ENCODE peak calls at places on chromosome X, in six cellular contexts. D is HCT116, W is HepG2, M is H1, L is K562, C is GM12878. Q is an unnamed sample. For H3K9me3, the result is how much of the 10 kb centered on the place peaks cover.

GRCh38 chrX:103101280-103102042 is 8.5 kb upstream of the NXF3 start:
- DNase-seq in D (no peak), L (peak), W (peak), M (no peak), C (no peak), Q (peak)

GRCh38 chrX:63434665-63435064 is 83.5 kb upstream of the SPIN4 start:
- DNase-seq in C (no peak), W (no peak), M (no peak), L (peak), D (peak), Q (peak)

GRCh38 chrX:53494427-53494826 is 60.3 kb upstream of the HSD17B10 start:
- DNase-seq in C (no peak), W (no peak), M (no peak), D (no peak), L (no peak), Q (peak)

GRCh38 chrX:9530848-9531274 is 66.0 kb downstream of the TBL1X start:
- DNase-seq in D (no peak), C (no peak), W (peak), L (peak), M (peak), Q (peak)

GRCh38 chrX:10045327-10046000 is 78.3 kb downstream of the CLDN34 start:
- DNase-seq in D (no peak), C (no peak), W (no peak), L (no peak), M (no peak), Q (no peak)

GRCh38 chrX:72621619-72622485 is 49.2 kb upstream of the HDAC8 start:
- DNase-seq in D (peak), L (no peak), W (no peak), C (peak), M (no peak), Q (no peak)

GRCh38 chrX:151762802-151763201 is 28.3 kb downstream of the CNGA2 start:
- DNase-seq in W (no peak), L (no peak), D (no peak), C (no peak), M (no peak), Q (no peak)

GRCh38 chrX:109826954-109827708 is 94.1 kb upstream of the ACSL4 start:
- DNase-seq in M (no peak), D (no peak), C (no peak), W (peak), L (no peak), Q (peak)

GRCh38 chrX:20317873-20318272 is 51.2 kb upstream of the RPS6KA3 start:
- DNase-seq in L (no peak), C (no peak), D (no peak), W (no peak), M (no peak), Q (no peak)

GRCh38 chrX:7146703-7147430 is 645 bp upstream of the STS start:
- DNase-seq in M (no peak), L (peak), C (no peak), D (no peak), W (no peak), Q (no peak)
- TF ChIP-seq ZNF274 in M (no peak), L (no peak), C (no peak), D (no peak), W (no peak), Q (no peak)

DNA sequence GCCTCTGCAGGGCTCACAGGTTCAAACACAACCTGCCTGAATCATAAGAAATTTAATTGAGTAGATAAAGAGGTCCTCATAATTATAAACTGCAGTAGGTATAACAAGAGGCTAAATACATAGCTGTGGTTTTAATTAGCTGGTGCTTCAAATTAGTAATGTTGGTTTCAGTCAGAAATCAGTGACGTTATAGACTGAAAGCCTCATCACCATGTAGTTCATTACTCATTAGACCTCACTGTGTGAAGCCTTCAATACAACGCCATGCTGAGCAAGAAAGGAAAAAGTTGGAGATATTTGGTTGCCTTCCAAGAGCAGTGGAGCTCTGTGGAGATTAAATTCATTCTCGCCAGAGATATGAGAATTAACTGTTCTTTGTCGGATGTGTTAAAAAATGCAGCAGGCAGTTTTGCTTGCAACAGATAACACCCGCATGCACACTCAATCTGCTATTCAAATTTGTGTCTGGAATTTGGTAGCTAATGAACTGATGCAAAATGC is 148.8 kb downstream of the AFF2 start:
- DNase-seq in W (no peak), M (no peak), D (no peak), L (no peak), C (no peak), Q (no peak)
- H3K9me3 ChIP-seq in W (under half), M (under half), D (under half), L (under half), C (under half), Q (under half)

GRCh38 chrX:6021316-6022091 is 207.2 kb downstream of the NLGN4X start:
- DNase-seq in C (no peak), L (no peak), M (no peak), W (peak), D (no peak), Q (peak)
- TF ChIP-seq ZNF274 in C (no peak), L (no peak), M (no peak), W (no peak), D (no peak), Q (no peak)

GRCh38 chrX:39298821-39299220 is 497.6 kb downstream of the MID1IP1 start:
- DNase-seq in C (no peak), L (no peak), D (no peak), W (no peak), M (no peak), Q (no peak)
- H3K9me3 ChIP-seq in C (under half), L (under half), D (under half), W (under half), M (under half), Q (under half)

GRCh38 chrX:107565916-107566602 is 62.3 kb upstream of the PRPS1 start:
- DNase-seq in M (no peak), C (no peak), L (no peak), D (peak), W (peak), Q (no peak)
- TF ChIP-seq ZNF274 in M (no peak), C (no peak), L (no peak), D (no peak), W (no peak), Q (no peak)

GRCh38 chrX:40320819-40321218 is 223.1 kb upstream of the BCOR start:
- DNase-seq in D (no peak), W (no peak), M (no peak), L (no peak), C (no peak), Q (no peak)

GRCh38 chrX:40316502-40316901 is 218.7 kb upstream of the BCOR start:
- DNase-seq in C (no peak), D (no peak), M (no peak), L (no peak), W (no peak), Q (no peak)

GRCh38 chrX:40318796-40319195 is 221.0 kb upstream of the BCOR start:
- DNase-seq in W (no peak), C (no peak), M (no peak), L (no peak), D (no peak), Q (no peak)

GRCh38 chrX:40314070-40314469 is 216.3 kb upstream of the BCOR start:
- DNase-seq in W (no peak), M (no peak), D (no peak), C (no peak), L (no peak), Q (no peak)

GRCh38 chrX:40318076-40318475 is 220.3 kb upstream of the BCOR start:
- DNase-seq in C (no peak), W (no peak), L (no peak), D (no peak), M (no peak), Q (no peak)
- H3K9me3 ChIP-seq in C (under half), W (under half), L (under half), D (under half), M (under half), Q (under half)

GRCh38 chrX:24990585-24990984 is 25.2 kb downstream of the ARX start:
- DNase-seq in M (no peak), C (no peak), L (no peak), W (no peak), D (no peak), Q (no peak)

GRCh38 chrX:24996096-24996709 is 19.6 kb downstream of the ARX start:
- DNase-seq in M (no peak), C (no peak), D (no peak), L (no peak), W (no peak), Q (no peak)

GRCh38 chrX:24988314-24988713 is 27.5 kb downstream of the ARX start:
- DNase-seq in M (no peak), L (no peak), W (no peak), D (no peak), C (no peak), Q (no peak)

GRCh38 chrX:24999501-24999900 is 16.3 kb downstream of the ARX start:
- DNase-seq in M (no peak), W (no peak), C (no peak), D (no peak), L (no peak), Q (no peak)

DNA sequence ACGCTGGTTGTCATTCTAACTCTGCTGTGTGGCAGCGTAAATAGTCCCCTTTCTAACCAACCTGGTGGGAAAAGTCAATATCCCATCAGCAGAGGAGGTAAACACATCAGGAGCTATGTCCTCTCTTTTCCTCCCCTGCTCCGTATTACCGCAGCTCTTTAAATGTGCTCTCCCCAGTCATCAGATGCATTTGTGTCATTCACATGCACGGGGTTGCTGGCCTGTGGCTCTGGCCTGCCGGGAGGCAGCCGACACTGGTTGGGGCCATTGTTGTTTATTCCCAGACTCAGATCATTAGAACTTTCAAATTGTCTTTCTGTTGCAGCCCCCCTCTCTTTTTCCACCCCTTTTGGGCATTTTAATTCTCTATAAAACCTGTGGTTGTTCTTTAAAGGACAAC is 21.9 kb downstream of the ARX start:
- DNase-seq in L (no peak), C (no peak), W (no peak), M (no peak), D (no peak), Q (no peak)
- TF ChIP-seq ZNF274 in L (no peak), C (no peak), W (no peak), M (no peak), D (no peak), Q (no peak)

GRCh38 chrX:26071618-26072017 is 66.5 kb upstream of the MAGEB18 start:
- DNase-seq in D (no peak), M (no peak), C (no peak), W (no peak), L (no peak), Q (no peak)
- H3K9me3 ChIP-seq in D (under half), M (under half), C (under half), W (under half), L (under half), Q (under half)

GRCh38 chrX:23820235-23820782 is 37.3 kb downstream of the SAT1 start:
- DNase-seq in W (no peak), L (no peak), D (peak), M (no peak), C (no peak), Q (no peak)
- TF ChIP-seq ZNF274 in W (no peak), L (no peak), D (no peak), M (no peak), C (no peak), Q (no peak)

GRCh38 chrX:148268646-148269045 is 231.8 kb upstream of the AFF2 start:
- DNase-seq in L (no peak), M (no peak), W (no peak), C (no peak), D (no peak), Q (no peak)
- H3K9me3 ChIP-seq in L (under half), M (under half), W (under half), C (under half), D (under half), Q (under half)

Q was measured in NT2/D1.